ENCODE peak calls at places on chromosomes 4 and X, in eight cellular contexts. K is K562, X is GM12892, W is heart left ventricle, F is stomach, Q is lower leg skin, H is right lobe of liver, P is IMR-90. Y is an unnamed sample.

GRCh38 chr4:124997124-124997523 is 284.6 kb upstream of the ANKRD50 start:
- DNase-seq in W (no peak), Q (no peak), X (no peak), F (no peak), P (no peak), H (no peak), K (no peak), Y (no peak)

GRCh38 chr4:123621072-123621705 is 224.6 kb downstream of the SPRY1 start:
- DNase-seq in K (no peak), X (no peak), F (no peak), W (no peak), Q (no peak), H (no peak), P (no peak), Y (no peak)

GRCh38 chrX:46574337-46574940 is 874 bp downstream of the CHST7 start:
- DNase-seq in K (no peak), X (no peak), W (no peak), Q (peak; percentile 84), F (no peak), P (no peak), H (peak; percentile 69), Y (peak; percentile 36)

GRCh38 chr4:57094482-57095223 is 15.5 kb downstream of the IGFBP7 start:
- DNase-seq in H (no peak), K (no peak), X (no peak), Q (no peak), F (no peak), P (peak; percentile 74), W (no peak), Y (no peak)

GRCh38 chr4:125801373-125801772 is 486.6 kb downstream of the FAT4 start:
- DNase-seq in P (peak; percentile 4), W (no peak), K (no peak), F (no peak), X (no peak), H (no peak), Q (no peak), Y (no peak)

GRCh38 chr4:121428721-121429120 is 47.9 kb upstream of the QRFPR start:
- DNase-seq in H (no peak), K (no peak), P (peak; percentile 22), Q (no peak), W (no peak), F (no peak), X (no peak), Y (no peak)

GRCh38 chr4:174669278-174669677 is 147.0 kb upstream of the HPGD start:
- DNase-seq in X (no peak), F (no peak), H (no peak), P (peak; percentile 50), K (no peak), Q (no peak), W (no peak), Y (peak; percentile 23)

GRCh38 chr4:106614446-106614845 is 245.9 kb upstream of the GIMD1 start:
- DNase-seq in X (no peak), P (peak; percentile 35), W (no peak), K (no peak), H (no peak), Q (no peak), F (no peak), Y (no peak)

GRCh38 chr4:52843958-52844357 is 18.2 kb upstream of the RASL11B start:
- DNase-seq in X (no peak), W (no peak), F (no peak), H (no peak), Q (no peak), P (no peak), K (no peak), Y (no peak)

GRCh38 chr4:91280551-91281290 is 1023.0 kb upstream of the GRID2 start:
- DNase-seq in W (no peak), Q (no peak), P (no peak), X (no peak), K (no peak), F (no peak), H (no peak), Y (no peak)

GRCh38 chrX:135327299-135327698 is 18.0 kb downstream of the ETDC start:
- DNase-seq in F (no peak), P (peak; percentile 94), X (no peak), H (no peak), Q (no peak), W (no peak), K (no peak), Y (peak; percentile 4)

GRCh38 chrX:119240356-119240755 is 4.3 kb downstream of the PGRMC1 start:
- DNase-seq in P (peak; percentile 75), H (no peak), W (no peak), Q (no peak), F (no peak), X (no peak), K (no peak), Y (no peak)

GRCh38 chrX:41334866-41335589 is 1.1 kb downstream of the DDX3X start:
- DNase-seq in X (peak; percentile 42), Q (peak; percentile 94), P (peak; percentile 62), K (peak; percentile 41), H (peak; percentile 81), W (peak; percentile 79), F (peak; percentile 69), Y (peak; percentile 72)

GRCh38 chr4:3803475-3803847 is 37.3 kb downstream of the ADRA2C start:
- DNase-seq in W (peak; percentile 44), F (no peak), K (no peak), Q (no peak), H (no peak), X (no peak), P (no peak), Y (no peak)

GRCh38 chr4:142959156-142959555 is 113.1 kb upstream of the INPP4B start:
- DNase-seq in Q (no peak), W (no peak), P (no peak), F (no peak), K (no peak), X (no peak), H (no peak), Y (no peak)

GRCh38 chr4:139884438-139884837 is 218.8 kb downstream of the MGST2 start:
- DNase-seq in X (no peak), Q (no peak), P (no peak), W (no peak), H (no peak), K (no peak), F (no peak), Y (no peak)

DNA sequence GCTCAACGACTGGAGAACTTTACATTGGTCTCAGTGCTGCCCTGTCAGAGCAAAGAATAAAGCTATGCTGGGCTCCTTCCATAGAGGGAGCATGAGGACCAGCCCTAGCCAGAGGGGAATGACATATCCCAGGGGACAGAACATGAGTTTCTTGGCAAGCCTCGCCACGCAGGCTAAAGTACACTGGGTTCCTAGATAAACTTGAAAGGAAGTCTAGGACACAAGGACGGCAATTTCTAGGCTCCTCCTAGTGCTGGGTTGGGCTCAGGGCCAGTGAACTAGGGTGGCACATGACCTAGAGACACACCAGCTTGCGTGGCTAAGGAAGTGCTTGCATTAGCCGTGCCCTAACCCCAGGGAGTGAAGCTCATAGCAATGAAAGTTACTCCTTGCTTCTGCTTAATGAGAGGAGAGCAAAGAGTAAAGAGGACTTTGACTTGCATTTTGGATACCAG is 141.0 kb downstream of the MAB21L2 start:
- DNase-seq in W (peak; percentile 84), K (no peak), Q (peak; percentile 91), H (peak; percentile 90), F (peak; percentile 96), P (no peak), X (no peak), Y (peak; percentile 35)
- TF ChIP-seq POLR2A in W (no peak), K (no peak), Q (no peak), H (no peak), F (no peak), P (no peak), X (no peak), Y (no peak)

GRCh38 chrX:70454441-70455365 is 10.1 kb downstream of the DLG3 start:
- DNase-seq in Q (no peak), H (peak; percentile 76), X (peak; percentile 52), P (peak; percentile 53), W (peak; percentile 78), F (peak; percentile 88), K (peak; percentile 92), Y (peak; percentile 16)
- TF ChIP-seq POLR2A in Q (no peak), H (no peak), X (no peak), P (no peak), W (no peak), F (no peak), K (peak; percentile 41), Y (no peak)

DNA sequence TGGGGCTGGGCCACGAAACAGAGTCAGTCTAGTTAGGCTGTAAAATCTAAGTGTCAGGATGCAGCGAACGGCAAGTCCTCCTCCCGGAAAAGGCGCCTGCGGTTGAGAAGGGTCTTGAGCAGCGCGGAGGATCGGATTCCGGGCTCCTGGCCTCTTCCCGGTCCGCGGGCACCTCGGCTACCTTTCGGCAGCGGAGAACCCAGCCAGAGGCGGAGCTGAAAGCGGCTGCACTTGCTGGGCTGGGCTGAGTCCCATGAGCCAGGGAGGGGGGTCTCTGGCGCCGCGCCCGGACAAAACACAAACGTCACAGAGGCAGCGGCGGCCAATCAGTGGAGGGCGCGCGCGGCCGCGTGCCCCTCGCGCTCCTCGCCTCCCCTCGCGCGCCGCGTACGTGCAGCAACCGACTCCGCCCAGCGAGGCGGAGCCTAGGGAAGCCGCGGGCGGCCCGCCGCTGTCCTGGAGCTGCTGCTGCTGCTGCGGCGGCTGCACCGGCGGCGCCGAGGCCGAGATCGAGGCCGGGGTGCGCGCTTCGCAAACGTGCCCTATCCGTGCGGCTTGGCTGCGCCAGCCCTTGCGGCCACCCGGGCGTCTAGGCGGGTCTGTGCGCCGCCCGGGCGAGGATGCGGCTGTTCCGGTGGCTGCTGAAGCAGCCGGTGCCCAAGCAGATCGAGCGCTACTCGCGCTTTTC is at the start of gene PDK3:
- DNase-seq in K (peak; percentile 88), W (peak; percentile 94), F (peak; percentile 91), X (peak; percentile 65), P (peak; percentile 77), H (peak; percentile 93), Q (peak; percentile 96), Y (peak; percentile 94)
- TF ChIP-seq POLR2A in K (no peak), W (peak; percentile 77), F (peak; percentile 12), X (peak; percentile 49), P (no peak), H (peak; percentile 83), Q (no peak), Y (peak; percentile 73)

GRCh38 chrX:37846934-37847732 is at the start of gene DYNLT3:
- DNase-seq in H (peak; percentile 91), K (peak; percentile 56), P (peak; percentile 52), F (peak; percentile 86), W (peak; percentile 89), X (peak; percentile 43), Q (peak; percentile 94), Y (peak; percentile 79)
- TF ChIP-seq POLR2A in H (peak; percentile 87), K (peak; percentile 42), P (peak; percentile 69), F (peak; percentile 81), W (peak; percentile 90), X (peak; percentile 27), Q (no peak), Y (peak; percentile 38)

DNA sequence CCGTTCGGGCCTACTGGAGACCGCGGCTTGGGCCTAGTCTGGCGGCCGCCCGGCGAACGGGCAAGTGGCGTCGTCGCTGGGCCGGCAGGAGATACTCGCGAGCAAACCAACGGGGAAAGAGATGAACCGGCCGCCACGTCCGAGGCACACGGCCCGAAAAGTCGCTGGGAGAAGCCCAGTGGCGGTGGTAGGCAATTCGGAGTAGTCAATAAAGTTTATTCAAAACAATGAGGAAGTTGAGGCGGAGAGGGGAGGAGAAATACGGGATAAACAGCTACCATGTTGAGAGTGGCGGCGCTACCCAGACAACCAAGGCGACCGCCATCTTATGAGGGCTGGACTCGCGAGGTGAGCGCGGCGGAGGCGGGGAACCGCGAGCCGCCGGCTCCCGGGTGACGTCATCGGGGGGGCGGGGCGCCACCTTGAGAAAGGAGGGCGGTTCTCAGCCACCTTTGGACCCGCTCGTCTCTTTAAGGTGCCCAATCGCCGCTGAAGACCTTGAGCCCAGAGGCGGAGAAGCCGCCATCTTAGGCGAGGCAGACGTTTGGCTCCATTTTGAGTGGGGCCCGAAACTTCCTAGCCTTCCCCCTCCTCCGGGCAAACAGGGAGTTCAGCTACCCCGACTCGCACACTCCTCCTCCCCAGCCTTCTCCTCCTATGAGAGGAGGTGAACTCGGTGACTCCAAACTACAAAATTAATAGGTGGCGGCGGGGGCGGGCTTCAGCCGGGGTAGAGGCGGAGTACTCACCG is at the start of gene PHF8:
- DNase-seq in P (peak; percentile 92), W (peak; percentile 96), K (peak; percentile 89), Q (peak; percentile 98), H (peak; percentile 96), X (peak; percentile 61), F (peak; percentile 96), Y (peak; percentile 97)
- TF ChIP-seq POLR2A in P (peak; percentile 77), W (no peak), K (peak; percentile 70), Q (no peak), H (no peak), X (peak; percentile 12), F (no peak), Y (peak; percentile 67)